ENCODE peak calls at places on chromosomes 5 and 9, in seven cellular contexts. R is mucosa of gallbladder; Q is stimulated activated CD8-positive, alpha-beta memory T cell treated with anti-CD3 and anti-CD28 coated beads, Interleukin-4, amount 100 ng/mL, for 4 hours; S is activated CD4-positive, alpha-beta T cell treated with anti-CD3 and anti-CD28 coated beads for 4 hours; C is kidney glomerular epithelial cell; B is NAMALWA; M is activated T-cell treated with anti-CD3 and anti-CD28 coated beads, Interleukin-2, amount 50 U/mL, for 72 hours. Y is an unnamed sample.

GRCh38 chr5:77209495-77210090 is 887 bp upstream of the PDE8B start:
- DNase-seq in C (no peak), Q (no peak), R (no peak), S (no peak), M (no peak), B (no peak), Y (no peak)

GRCh38 chr9:35912791-35913400 is 3.6 kb downstream of the SPAAR start:
- DNase-seq in R (no peak), C (no peak), B (no peak), Q (no peak), M (no peak), S (no peak), Y (no peak)

GRCh38 chr9:113580954-113581311 is 117.4 kb downstream of the RGS3 start:
- DNase-seq in S (no peak), Q (no peak), B (no peak), R (no peak), M (no peak), C (no peak), Y (no peak)

GRCh38 chr5:10543585-10544040 is 20.3 kb upstream of the ANKRD33B start:
- DNase-seq in Q (no peak), C (no peak), B (no peak), R (no peak), S (no peak), M (no peak), Y (no peak)

GRCh38 chr9:882416-882931 is 41.0 kb downstream of the DMRT1 start:
- DNase-seq in C (no peak), R (no peak), Q (no peak), M (no peak), B (peak; percentile 17), S (no peak), Y (no peak)

GRCh38 chr9:27460225-27461023 is 63.7 kb upstream of the IFNK start:
- DNase-seq in R (peak; percentile 16), M (no peak), Q (no peak), C (no peak), B (peak; percentile 53), S (no peak), Y (no peak)

GRCh38 chr5:72210913-72211670 is 103.8 kb downstream of the MAP1B start:
- DNase-seq in R (peak; percentile 27), M (no peak), S (no peak), Q (no peak), C (peak; percentile 60), B (no peak), Y (peak; percentile 61)

GRCh38 chr5:111929892-111930291 is 172.9 kb upstream of the NREP start:
- DNase-seq in Q (no peak), B (no peak), S (no peak), C (no peak), R (no peak), M (no peak), Y (peak; percentile 56)

GRCh38 chr9:85430659-85431370 is 310.9 kb downstream of the AGTPBP1 start:
- DNase-seq in S (no peak), B (no peak), R (no peak), Q (no peak), C (no peak), M (no peak), Y (no peak)

GRCh38 chr9:129109504-129109903 is 1.1 kb downstream of the CRAT start:
- DNase-seq in Q (no peak), B (peak; percentile 45), M (peak; percentile 19), S (no peak), C (no peak), R (no peak), Y (no peak)

GRCh38 chr9:90559075-90560073 is 83.2 kb downstream of the DIRAS2 start:
- DNase-seq in M (no peak), Q (no peak), R (no peak), C (no peak), S (no peak), B (no peak), Y (no peak)

GRCh38 chr9:117205806-117206205 is 209.1 kb downstream of the ASTN2 start:
- DNase-seq in R (no peak), S (no peak), C (no peak), Q (no peak), B (no peak), M (no peak), Y (no peak)

GRCh38 chr5:84821924-84822323 is 437.2 kb upstream of the EDIL3 start:
- DNase-seq in M (no peak), B (no peak), S (no peak), Q (no peak), R (no peak), C (no peak), Y (no peak)

GRCh38 chr5:137316346-137316736 is 182.8 kb downstream of the SPOCK1 start:
- DNase-seq in Q (no peak), S (no peak), B (no peak), R (no peak), M (no peak), C (no peak), Y (no peak)

GRCh38 chr9:118643118-118643517 is 726.1 kb downstream of the BRINP1 start:
- DNase-seq in Q (no peak), B (no peak), S (no peak), M (no peak), C (peak; percentile 97), R (peak; percentile 12), Y (peak; percentile 92)

GRCh38 chr9:14790628-14791027 is 68.1 kb upstream of the CER1 start:
- DNase-seq in C (no peak), B (no peak), S (no peak), R (no peak), Q (no peak), M (no peak), Y (no peak)

GRCh38 chr5:178590141-178590923 is at the start of gene COL23A1:
- DNase-seq in S (peak; percentile 14), B (no peak), Q (peak; percentile 7), C (peak; percentile 46), M (peak; percentile 36), R (peak; percentile 35), Y (no peak)

GRCh38 chr5:41871866-41872265 is 1.6 kb upstream of the OXCT1 start:
- DNase-seq in S (no peak), B (no peak), Q (no peak), R (peak; percentile 20), M (no peak), C (peak; percentile 44), Y (no peak)

GRCh38 chr9:14159440-14160222 is 154.3 kb downstream of the NFIB start:
- DNase-seq in S (no peak), R (no peak), M (no peak), C (no peak), B (no peak), Q (no peak), Y (no peak)

GRCh38 chr5:178535299-178536175 is 54.7 kb downstream of the COL23A1 start:
- DNase-seq in C (no peak), M (no peak), R (peak; percentile 18), S (no peak), B (no peak), Q (no peak), Y (no peak)

GRCh38 chr5:111976705-111977104 is 219.7 kb upstream of the NREP start:
- DNase-seq in S (no peak), C (no peak), M (no peak), Q (no peak), B (no peak), R (no peak), Y (no peak)

GRCh38 chr5:54844905-54845566 is 140.4 kb downstream of the ESM1 start:
- DNase-seq in C (peak; percentile 68), Q (no peak), B (peak; percentile 57), R (no peak), S (no peak), M (no peak), Y (no peak)

GRCh38 chr5:68332546-68332945 is 117.0 kb downstream of the PIK3R1 start:
- DNase-seq in Q (no peak), C (no peak), S (no peak), M (no peak), B (no peak), R (no peak), Y (no peak)

GRCh38 chr5:160938532-160938931 is 86.5 kb upstream of the ATP10B start:
- DNase-seq in S (no peak), C (peak; percentile 8), Q (no peak), M (no peak), R (peak; percentile 78), B (no peak), Y (peak; percentile 50)

GRCh38 chr5:181050016-181050415 is 9.9 kb downstream of the BTNL9 start:
- DNase-seq in Q (no peak), C (no peak), M (no peak), S (no peak), B (no peak), R (no peak), Y (no peak)

GRCh38 chr5:125257057-125257970 is 510.9 kb upstream of the ZNF608 start:
- DNase-seq in C (no peak), R (no peak), B (no peak), Q (no peak), S (no peak), M (no peak), Y (no peak)

GRCh38 chr9:1875251-1875851 is 139.8 kb upstream of the SMARCA2 start:
- DNase-seq in S (no peak), R (no peak), Q (no peak), B (no peak), C (no peak), M (no peak), Y (no peak)

GRCh38 chr5:129857124-129857523 is 47.1 kb upstream of the CHSY3 start:
- DNase-seq in Q (no peak), M (no peak), S (no peak), B (no peak), C (no peak), R (no peak), Y (no peak)

GRCh38 chr5:173326501-173326960 is 1.7 kb downstream of the STC2 start:
- DNase-seq in M (peak; percentile 8), C (peak; percentile 57), B (peak; percentile 41), S (no peak), R (no peak), Q (no peak), Y (peak; percentile 56)

GRCh38 chr9:98642661-98643312 is 65.9 kb downstream of the GABBR2 start:
- DNase-seq in Q (no peak), B (no peak), M (no peak), C (no peak), R (no peak), S (no peak), Y (no peak)

GRCh38 chr9:113976915-113977314 is 100.8 kb downstream of the ZNF618 start:
- DNase-seq in Q (no peak), B (no peak), S (no peak), C (no peak), M (no peak), R (no peak), Y (no peak)

GRCh38 chr5:67147768-67148167 is 48.8 kb downstream of the CD180 start:
- DNase-seq in Q (no peak), B (no peak), M (no peak), C (no peak), S (no peak), R (no peak), Y (no peak)

GRCh38 chr9:137002646-137003041 is 6.3 kb upstream of the CLIC3 start:
- DNase-seq in C (no peak), Q (no peak), S (no peak), R (no peak), B (no peak), M (no peak), Y (no peak)

GRCh38 chr9:126327016-126327749 is 554 bp downstream of the MVB12B start:
- DNase-seq in B (no peak), C (no peak), M (peak; percentile 27), S (peak; percentile 2), R (no peak), Q (no peak), Y (no peak)

GRCh38 chr9:109865521-109865920 is 85.5 kb downstream of the PALM2AKAP2 start:
- DNase-seq in C (no peak), B (no peak), R (no peak), S (no peak), M (no peak), Q (no peak), Y (no peak)

GRCh38 chr5:79386679-79387078 is 127.3 kb downstream of the HOMER1 start:
- DNase-seq in R (no peak), M (no peak), Q (no peak), B (no peak), S (no peak), C (no peak), Y (no peak)

GRCh38 chr5:33167541-33167940 is 273.2 kb upstream of the TARS1 start:
- DNase-seq in C (no peak), B (no peak), M (no peak), S (no peak), R (no peak), Q (no peak), Y (no peak)